ENCODE peak calls at places on chromosomes 5 and 9, in five cellular contexts. E is MV-4-11, H is spleen, W is GM04504, J is T-helper 1 cell. C is an unnamed sample.

GRCh38 chr5:111069839-111070238 is 1.7 kb upstream of the TSLP start:
- DNase-seq in W (no peak), E (no peak), H (no peak), J (no peak), C (no peak)

GRCh38 chr9:89281106-89281505 is 29.9 kb upstream of the CKS2 start:
- DNase-seq in H (no peak), J (no peak), W (no peak), E (no peak), C (no peak)

GRCh38 chr5:167899490-167899889 is 392.0 kb upstream of the WWC1 start:
- DNase-seq in H (no peak), E (no peak), W (no peak), J (no peak), C (no peak)

GRCh38 chr5:68178579-68178978 is 37.0 kb upstream of the PIK3R1 start:
- DNase-seq in J (no peak), E (no peak), H (no peak), W (no peak), C (peak; percentile 3)

GRCh38 chr5:143117821-143118220 is 285.7 kb downstream of the NR3C1 start:
- DNase-seq in W (no peak), E (peak; percentile 36), H (no peak), J (no peak), C (no peak)

GRCh38 chr9:124300312-124300711 is 42.6 kb downstream of the NEK6 start:
- DNase-seq in H (no peak), J (no peak), W (no peak), E (no peak), C (no peak)

GRCh38 chr5:105616599-105616998 is 2054.0 kb upstream of the NUDT12 start:
- DNase-seq in H (no peak), E (no peak), J (no peak), W (no peak), C (no peak)

GRCh38 chr5:77963795-77964194 is 187.7 kb upstream of the TBCA start:
- DNase-seq in W (no peak), E (no peak), H (no peak), J (no peak), C (no peak)

GRCh38 chr9:18463991-18464390 is 10.0 kb upstream of the ADAMTSL1 start:
- DNase-seq in E (no peak), W (no peak), H (no peak), J (no peak), C (no peak)

GRCh38 chr5:87030699-87031098 is 237.0 kb upstream of the RASA1 start:
- DNase-seq in H (no peak), J (no peak), W (no peak), E (no peak), C (no peak)

GRCh38 chr9:129473523-129474244 is 147.2 kb downstream of the C9orf50 start:
- DNase-seq in H (no peak), W (no peak), J (no peak), E (no peak), C (no peak)

GRCh38 chr9:96299823-96300222 is 2.2 kb downstream of the HSD17B3 start:
- DNase-seq in W (no peak), J (no peak), H (no peak), E (no peak), C (no peak)

GRCh38 chr5:135739383-135739961 is 95.0 kb upstream of the SLC25A48 start:
- DNase-seq in E (no peak), W (no peak), J (no peak), H (no peak), C (no peak)

GRCh38 chr9:98866435-98867108 is 59.1 kb downstream of the GALNT12 start:
- DNase-seq in J (no peak), W (no peak), H (no peak), E (no peak), C (no peak)

GRCh38 chr5:143791848-143792701 is 19.9 kb upstream of the HMHB1 start:
- DNase-seq in E (peak; percentile 78), H (no peak), W (no peak), J (no peak), C (no peak)

GRCh38 chr5:436641-436975 is 6.4 kb upstream of the EXOC3 start:
- DNase-seq in J (no peak), E (no peak), W (no peak), H (no peak), C (no peak)

GRCh38 chr9:131190191-131190590 is 64.8 kb downstream of the NUP214 start:
- DNase-seq in H (no peak), E (no peak), W (no peak), J (no peak), C (no peak)

GRCh38 chr5:143030349-143030748 is 260.2 kb downstream of the ARHGAP26 start:
- DNase-seq in E (peak; percentile 8), W (no peak), J (no peak), H (no peak), C (no peak)

GRCh38 chr5:143401846-143402463 is 1.5 kb downstream of the NR3C1 start:
- DNase-seq in J (no peak), W (no peak), H (no peak), E (no peak), C (no peak)

GRCh38 chr5:179163236-179164155 is 103.3 kb downstream of the ZNF354C start:
- DNase-seq in J (no peak), W (no peak), E (no peak), H (peak; percentile 64), C (no peak)

GRCh38 chr5:136064510-136064909 is 35.7 kb downstream of the TGFBI start:
- DNase-seq in W (no peak), J (no peak), H (no peak), E (no peak), C (no peak)

GRCh38 chr9:133770076-133770777 is 32.1 kb upstream of the SARDH start:
- DNase-seq in H (no peak), J (no peak), E (no peak), W (no peak), C (no peak)

GRCh38 chr9:35656340-35656739 is 1.5 kb downstream of the RMRP start:
- DNase-seq in H (no peak), E (no peak), W (no peak), J (no peak), C (no peak)

GRCh38 chr9:92763721-92764380 is 782 bp downstream of the BICD2 start:
- DNase-seq in J (no peak), W (no peak), H (peak; percentile 93), E (peak; percentile 50), C (peak; percentile 20)

GRCh38 chr9:37503736-37504135 is 18.0 kb downstream of the POLR1E start:
- DNase-seq in W (no peak), H (no peak), J (no peak), E (peak; percentile 57), C (no peak)